ENCODE peak calls at places on chromosomes 16 and 17, in five cellular contexts. F, E, D, O and T are unnamed samples.

GRCh38 chr17:36899250-36900129 is 37.8 kb upstream of the LHX1 start:
- DNase-seq in F (no peak), O (no peak), E (no peak), D (no peak), T (no peak)

GRCh38 chr17:18141210-18141803 is 32.8 kb downstream of the MYO15A start:
- DNase-seq in O (no peak), E (no peak), F (peak), D (peak), T (peak)

GRCh38 chr16:57115148-57115503 is 22.7 kb downstream of the CPNE2 start:
- DNase-seq in F (no peak), E (no peak), D (no peak), O (no peak), T (no peak)

GRCh38 chr17:58487589-58488427 is at the start of gene HSF5:
- DNase-seq in F (peak), O (peak), D (no peak), E (peak), T (no peak)

GRCh38 chr16:15643453-15644305 is 725 bp upstream of the MARF1 start:
- DNase-seq in F (no peak), O (no peak), E (no peak), D (peak), T (peak)

GRCh38 chr17:73976676-73977521 is 226.6 kb upstream of the RPL38 start:
- DNase-seq in O (no peak), E (no peak), F (no peak), D (no peak), T (peak)

GRCh38 chr17:9258115-9259020 is 237.1 kb downstream of the NTN1 start:
- DNase-seq in E (no peak), O (no peak), F (no peak), D (no peak), T (no peak)

GRCh38 chr17:79878346-79878745 is 39.1 kb upstream of the CBX4 start:
- DNase-seq in D (no peak), E (peak), O (peak), F (no peak), T (no peak)

GRCh38 chr16:21263640-21264211 is 14.4 kb downstream of the CRYM start:
- DNase-seq in F (no peak), O (no peak), E (no peak), D (peak), T (peak)

GRCh38 chr16:27476240-27476639 is 73.5 kb downstream of the GTF3C1 start:
- DNase-seq in D (no peak), F (no peak), E (peak), O (no peak), T (no peak)

GRCh38 chr17:39636587-39636926 is 387 bp upstream of the STARD3 start:
- DNase-seq in F (no peak), O (no peak), E (no peak), D (no peak), T (no peak)

GRCh38 chr16:4323845-4324478 is 8.1 kb downstream of the GLIS2 start:
- DNase-seq in D (peak), O (peak), F (no peak), E (peak), T (peak)

GRCh38 chr16:30121741-30122620 is 1.0 kb downstream of the MAPK3 start:
- DNase-seq in O (no peak), F (no peak), E (peak), D (no peak), T (no peak)

GRCh38 chr17:2238432-2239169 is 65.0 kb downstream of the SMG6 start:
- DNase-seq in F (no peak), D (no peak), O (no peak), E (no peak), T (no peak)

GRCh38 chr16:84730406-84731106 is 30.8 kb downstream of the USP10 start:
- DNase-seq in D (peak), O (no peak), E (no peak), F (peak), T (peak)

GRCh38 chr17:68512967-68513474 is 791 bp downstream of the PRKAR1A start:
- DNase-seq in F (no peak), D (peak), O (no peak), E (no peak), T (peak)

GRCh38 chr17:38921756-38922411 is 3.5 kb upstream of the LASP1NB start:
- DNase-seq in E (peak), F (no peak), O (no peak), D (no peak), T (no peak)

GRCh38 chr17:39167492-39167891 is 1.5 kb upstream of the ARL5C start:
- DNase-seq in D (no peak), O (no peak), E (no peak), F (no peak), T (no peak)

GRCh38 chr17:79005063-79005861 is 4.3 kb downstream of the CANT1 start:
- DNase-seq in E (peak), F (no peak), O (no peak), D (no peak), T (no peak)

GRCh38 chr17:67157732-67158639 is 87.0 kb downstream of the HELZ start:
- DNase-seq in D (peak), E (no peak), O (no peak), F (no peak), T (no peak)

GRCh38 chr16:64365448-64365858 is 756.4 kb downstream of the CDH11 start:
- DNase-seq in D (no peak), O (no peak), E (no peak), F (no peak), T (no peak)

GRCh38 chr17:81960130-81960958 is 643 bp downstream of the NOTUM start:
- DNase-seq in D (no peak), O (no peak), F (no peak), E (peak), T (no peak)

GRCh38 chr17:42387663-42388380 is 420 bp downstream of the STAT3 start:
- DNase-seq in F (peak), D (no peak), O (peak), E (peak), T (peak)

GRCh38 chr17:55167024-55167721 is 97.6 kb upstream of the HLF start:
- DNase-seq in E (no peak), F (no peak), O (no peak), D (no peak), T (no peak)

GRCh38 chr17:27351741-27352140 is 57.8 kb downstream of the WSB1 start:
- DNase-seq in F (no peak), E (no peak), O (no peak), D (no peak), T (no peak)

GRCh38 chr16:11757671-11758545 is 15.3 kb upstream of the TXNDC11 start:
- DNase-seq in F (no peak), D (peak), O (no peak), E (no peak), T (peak)

GRCh38 chr17:81579821-81580321 is 27.7 kb upstream of the FAAP100 start:
- DNase-seq in O (no peak), E (no peak), D (no peak), F (no peak), T (no peak)

GRCh38 chr16:65769055-65769465 is 597.4 kb upstream of the CDH5 start:
- DNase-seq in F (no peak), O (no peak), E (no peak), D (no peak), T (no peak)

GRCh38 chr16:88503374-88503770 is 50.3 kb downstream of the ZFPM1 start:
- DNase-seq in E (no peak), F (no peak), D (no peak), O (no peak), T (no peak)

GRCh38 chr16:12155235-12155634 is 178.7 kb downstream of the SNX29 start:
- DNase-seq in O (no peak), E (no peak), D (no peak), F (no peak), T (no peak)

GRCh38 chr17:82314721-82315605 is 2.4 kb downstream of the CD7 start:
- DNase-seq in F (no peak), D (no peak), E (no peak), O (no peak), T (no peak)

GRCh38 chr17:7843536-7844291 is 9.7 kb downstream of the KDM6B start:
- DNase-seq in E (peak), F (peak), D (peak), O (peak), T (peak)

GRCh38 chr17:81829858-81830257 is 3.2 kb downstream of the MCRIP1 start:
- DNase-seq in E (no peak), O (no peak), D (no peak), F (no peak), T (no peak)

GRCh38 chr17:37762669-37763068 is 17.8 kb upstream of the HNF1B start:
- DNase-seq in O (no peak), F (no peak), D (no peak), E (no peak), T (no peak)

GRCh38 chr16:75471723-75472634 is 7.5 kb upstream of the TMEM170A start:
- DNase-seq in O (peak), D (peak), F (no peak), E (no peak), T (no peak)

GRCh38 chr17:80125656-80126448 is 21.1 kb downstream of the EIF4A3 start:
- DNase-seq in F (no peak), E (peak), D (no peak), O (no peak), T (no peak)

GRCh38 chr17:29069526-29070041 is 26.6 kb downstream of the PIPOX start:
- DNase-seq in D (no peak), O (peak), F (no peak), E (no peak), T (peak)

GRCh38 chr17:83186751-83187421 is 107.5 kb downstream of the METRNL start:
- DNase-seq in F (no peak), D (no peak), E (peak), O (peak), T (no peak)

GRCh38 chr17:7656958-7657715 is 6.4 kb downstream of the ATP1B2 start:
- DNase-seq in E (peak), D (no peak), F (no peak), O (peak), T (no peak)